ENCODE peak calls at places on chromosomes 4 and X, in six cellular contexts. H is K562, N is GM12878, L is HepG2, Q is H1, T is GM12891. J is an unnamed sample.

GRCh38 chr4:4762909-4763814 is 96.3 kb upstream of the MSX1 start:
- DNase-seq in L (no peak), T (peak), H (no peak), Q (peak), N (peak), J (peak)

GRCh38 chr4:127852661-127853060 is 28.0 kb upstream of the PLK4 start:
- DNase-seq in Q (no peak), T (no peak), L (no peak), N (no peak), H (no peak), J (no peak)

GRCh38 chr4:177455591-177455990 is 13.4 kb upstream of the AGA start:
- DNase-seq in N (no peak), Q (no peak), H (peak), T (no peak), L (no peak), J (no peak)

GRCh38 chr4:40986375-40986774 is 228.0 kb downstream of the APBB2 start:
- DNase-seq in N (no peak), Q (no peak), H (no peak), L (no peak), T (no peak), J (no peak)

GRCh38 chr4:13990596-13991589 is 363.4 kb upstream of the BOD1L1 start:
- DNase-seq in H (no peak), N (no peak), Q (no peak), L (peak), T (no peak), J (no peak)

GRCh38 chr4:107956011-107956410 is 24.7 kb downstream of the CYP2U1 start:
- DNase-seq in H (no peak), T (no peak), N (no peak), L (no peak), Q (no peak), J (no peak)

GRCh38 chrX:27380163-27380845 is 82.8 kb downstream of the PPP4R3C start:
- DNase-seq in N (no peak), T (no peak), H (no peak), L (peak), Q (no peak), J (no peak)

GRCh38 chr4:53322696-53323095 is 43.2 kb downstream of the SCFD2 start:
- DNase-seq in T (no peak), Q (no peak), H (no peak), N (no peak), L (peak), J (no peak)

GRCh38 chrX:74458738-74459137 is 37.4 kb downstream of the SLC16A2 start:
- DNase-seq in H (no peak), T (no peak), Q (no peak), N (no peak), L (no peak), J (no peak)

GRCh38 chr4:65416875-65417274 is 253.4 kb downstream of the EPHA5 start:
- DNase-seq in H (no peak), N (no peak), Q (no peak), L (no peak), T (no peak), J (no peak)

GRCh38 chrX:3549442-3549875 is 164.0 kb downstream of the PRKX start:
- DNase-seq in L (no peak), Q (no peak), H (no peak), T (no peak), N (no peak), J (no peak)

GRCh38 chrX:72621619-72622485 is 49.2 kb upstream of the HDAC8 start:
- DNase-seq in Q (no peak), L (no peak), T (no peak), H (no peak), N (peak), J (no peak)

DNA sequence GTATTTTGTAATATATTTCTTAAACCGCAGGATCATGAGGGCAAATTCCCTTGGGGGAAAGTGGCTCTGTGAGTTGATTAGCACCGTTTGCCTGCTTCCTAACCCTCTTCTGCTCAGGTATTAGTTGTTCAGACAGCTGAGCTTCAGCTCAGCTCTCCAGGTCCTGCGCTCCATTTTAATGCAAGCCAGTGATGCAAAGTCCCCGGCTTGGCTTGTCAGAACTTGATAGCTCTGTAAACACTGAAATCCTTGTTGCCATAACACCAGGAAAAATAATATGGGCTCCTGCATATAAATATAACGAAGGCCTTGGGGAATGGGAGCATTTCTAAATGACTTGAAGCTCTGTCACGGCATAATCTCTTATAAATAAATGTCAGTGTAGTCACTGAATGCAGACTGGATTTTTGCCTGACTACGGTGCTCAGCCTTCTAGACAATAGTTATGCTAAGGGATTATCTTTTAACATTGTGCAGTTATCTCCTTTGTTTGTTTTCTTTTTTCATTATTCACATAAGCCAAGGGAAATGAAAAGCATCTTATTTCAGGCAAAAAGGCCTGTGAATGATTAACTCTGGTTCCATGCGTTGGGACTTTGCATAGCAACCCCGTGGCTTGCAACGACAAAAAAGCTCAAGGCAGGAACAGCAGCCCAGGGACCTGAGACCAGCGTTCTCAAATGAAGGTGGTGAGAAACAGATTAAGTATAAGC is 253.2 kb downstream of the SPRY1 start:
- DNase-seq in L (peak), Q (no peak), T (no peak), N (no peak), H (no peak), J (no peak)
- TF ChIP-seq TAF1 in L (no peak), Q (no peak), T (no peak), N (no peak), H (no peak), J (no peak)

DNA sequence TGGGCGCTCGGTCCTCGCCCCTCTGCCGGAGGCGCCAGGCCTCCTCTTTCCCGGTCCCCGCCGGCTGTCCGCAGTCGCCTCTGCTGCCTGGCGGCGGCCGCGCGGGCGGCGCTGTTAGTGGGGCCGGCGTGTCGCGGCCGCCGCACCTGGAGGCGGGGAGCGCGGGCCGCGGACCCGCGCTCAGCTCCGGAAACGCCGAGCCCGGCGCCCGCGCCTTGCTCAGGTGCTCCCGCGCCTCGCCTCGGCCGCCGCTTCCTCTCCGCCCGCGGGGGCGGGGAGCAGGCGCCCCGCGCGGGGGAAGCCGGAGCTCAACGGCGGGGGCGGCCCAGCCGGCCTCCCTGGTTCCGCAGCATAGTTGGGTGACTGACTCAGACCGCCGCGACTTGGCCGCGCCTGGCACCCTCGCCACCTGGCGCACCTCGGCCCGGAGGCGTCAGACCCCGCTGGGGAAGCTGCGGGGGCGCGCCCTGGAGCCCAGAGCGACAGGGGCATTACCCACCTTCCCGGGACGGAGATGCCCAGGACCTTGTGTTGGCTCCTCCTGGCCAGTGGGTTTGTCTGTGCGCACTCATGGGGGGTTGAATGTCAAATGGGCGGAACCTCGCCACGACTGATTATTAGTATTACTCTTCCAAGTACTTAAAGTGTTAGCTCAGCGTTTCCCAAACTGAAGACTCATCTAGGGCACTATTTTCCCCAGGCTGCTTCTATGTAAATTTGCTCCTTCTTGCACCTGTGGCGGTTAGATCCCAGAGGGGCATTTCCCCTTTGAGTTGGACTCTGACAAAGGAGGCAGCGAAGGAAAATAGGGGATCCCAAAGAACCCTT is at the start of gene ARAP2:
- DNase-seq in L (no peak), T (peak), N (no peak), Q (peak), H (peak), J (peak)
- TF ChIP-seq POLR2A in L (no peak), T (peak), N (peak), Q (no peak), H (no peak), J (peak)

DNA sequence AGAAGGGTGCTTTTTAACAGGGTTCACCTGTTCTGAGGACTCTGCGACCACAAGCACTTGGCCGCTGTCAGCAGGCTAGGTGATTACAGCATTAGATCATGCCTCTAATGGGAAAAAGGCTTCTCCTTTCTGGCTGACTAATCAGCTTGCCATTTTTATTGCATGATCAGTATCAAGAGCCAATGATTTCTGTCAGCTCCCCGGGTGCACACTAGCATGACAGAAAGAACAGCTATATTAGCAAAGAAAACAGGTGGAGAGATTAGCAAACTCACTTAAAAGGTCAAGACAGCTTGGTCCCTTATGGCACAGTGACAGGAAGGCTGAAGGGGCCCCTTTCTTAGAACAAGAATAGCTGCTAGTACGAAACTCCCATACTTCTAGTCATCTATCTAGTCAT is 170.0 kb downstream of the SMIM20 start:
- DNase-seq in Q (no peak), N (peak), H (no peak), L (no peak), T (no peak), J (no peak)
- TF ChIP-seq POLR2AphosphoS5 in Q (no peak), N (no peak), H (no peak), L (no peak), T (no peak), J (no peak)

DNA sequence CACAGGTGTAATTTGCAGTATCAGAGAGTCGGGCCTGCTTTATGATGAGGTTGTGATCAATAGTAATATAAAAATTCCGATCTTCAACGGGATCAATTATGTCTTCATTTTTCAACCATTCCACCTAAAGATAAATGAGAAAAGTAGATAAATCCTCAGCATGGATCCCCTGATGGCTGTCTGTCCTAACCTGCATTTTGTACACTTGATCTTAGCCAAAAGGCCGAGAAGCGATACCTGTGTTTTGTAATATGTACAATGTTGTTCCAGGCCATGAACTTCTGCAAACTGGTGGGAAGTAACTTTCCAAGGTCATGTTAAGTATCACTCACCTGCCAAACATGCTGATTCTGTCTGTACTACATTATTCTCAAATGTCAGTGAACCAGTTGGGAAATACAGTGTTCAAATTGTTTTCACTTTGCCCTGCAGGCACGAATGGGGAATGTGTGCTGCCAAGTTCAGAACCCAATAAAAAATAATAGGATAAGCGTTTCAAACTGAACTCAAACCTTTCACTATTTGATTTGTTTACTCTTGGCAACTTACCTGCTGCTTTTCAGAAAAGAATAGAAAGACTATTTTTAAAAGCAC is 298.1 kb downstream of the UNC5C start:
- DNase-seq in T (no peak), N (no peak), H (no peak), Q (no peak), L (no peak), J (no peak)
- TF ChIP-seq TAF1 in T (no peak), N (no peak), H (no peak), Q (no peak), L (no peak), J (no peak)

GRCh38 chr4:87978656-87979055 is 3.1 kb downstream of the SPP1 start:
- DNase-seq in N (no peak), H (peak), T (no peak), L (no peak), Q (no peak), J (no peak)

GRCh38 chr4:87977521-87978278 is 2.2 kb downstream of the SPP1 start:
- DNase-seq in T (no peak), L (no peak), Q (no peak), H (no peak), N (no peak), J (no peak)

GRCh38 chr4:87973283-87974169 is 2.0 kb upstream of the SPP1 start:
- DNase-seq in Q (peak), L (peak), H (peak), T (no peak), N (no peak), J (no peak)

GRCh38 chr4:87974856-87975462 is 555 bp upstream of the SPP1 start:
- DNase-seq in N (no peak), H (no peak), Q (no peak), T (no peak), L (peak), J (no peak)

GRCh38 chr4:87975466-87975865 is at the start of gene SPP1:
- DNase-seq in T (no peak), Q (no peak), H (no peak), N (no peak), L (peak), J (no peak)
- TF ChIP-seq POLR2A in T (no peak), Q (no peak), H (no peak), N (no peak), L (peak), J (no peak)

DNA sequence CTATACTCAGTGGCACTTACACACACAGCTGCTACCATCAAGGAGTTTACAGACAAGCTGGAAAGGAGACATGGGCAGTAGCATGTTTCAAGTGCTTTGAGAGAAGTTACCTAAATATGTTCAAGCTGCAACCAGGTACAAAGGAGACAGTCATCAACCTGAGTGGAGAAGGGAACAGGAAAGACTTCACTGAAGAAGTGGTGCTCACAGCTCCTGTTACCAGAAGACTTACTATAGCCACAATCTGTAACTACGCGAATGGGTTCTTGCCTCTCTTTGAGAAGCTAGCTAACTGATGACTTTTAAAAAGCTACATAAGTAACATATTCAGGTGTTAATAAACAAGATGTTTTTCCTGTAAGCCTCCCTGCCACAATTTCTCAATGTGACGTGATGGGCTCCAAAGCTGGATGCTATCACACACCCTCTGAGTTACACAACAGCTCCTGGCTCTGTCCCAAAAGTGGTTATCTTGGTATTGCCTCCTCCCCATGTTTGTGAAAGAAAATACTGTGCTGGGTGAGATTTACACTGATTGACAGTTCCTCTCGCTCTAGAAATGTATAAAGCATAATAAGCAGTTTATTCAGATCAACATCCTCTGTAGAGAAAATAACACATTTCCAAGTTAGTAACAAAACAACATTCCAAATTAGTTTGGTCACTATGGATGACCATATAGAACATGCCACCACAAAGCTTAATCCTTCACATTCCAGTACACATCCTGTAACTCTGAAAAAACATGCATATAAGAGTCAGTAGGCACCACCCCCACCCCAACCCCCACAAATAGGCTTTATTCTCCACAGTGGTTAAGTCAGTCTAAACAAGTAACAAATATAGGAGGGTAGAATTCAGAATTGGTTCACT is 81.8 kb downstream of the FRYL start:
- DNase-seq in N (no peak), T (no peak), H (peak), L (peak), Q (no peak), J (no peak)
- TF ChIP-seq POLR2AphosphoS5 in N (no peak), T (no peak), H (peak), L (no peak), Q (no peak), J (no peak)

GRCh38 chrX:12997898-12998687 is 23.2 kb downstream of the TMSB4X start:
- DNase-seq in L (no peak), T (no peak), H (no peak), Q (no peak), N (no peak), J (no peak)
- TF ChIP-seq TAF1 in L (no peak), T (no peak), H (no peak), Q (no peak), N (no peak), J (no peak)

GRCh38 chr4:106365613-106366012 is 3.0 kb downstream of the GIMD1 start:
- DNase-seq in H (no peak), L (peak), Q (no peak), N (no peak), T (no peak), J (no peak)
- TF ChIP-seq POLR2A in H (no peak), L (no peak), Q (no peak), N (no peak), T (no peak), J (no peak)

GRCh38 chr4:140158234-140159030 is 4.4 kb upstream of the MAML3 start:
- DNase-seq in H (no peak), T (no peak), Q (no peak), N (no peak), L (no peak), J (no peak)
- TF ChIP-seq POLR2AphosphoS5 in H (no peak), T (no peak), Q (no peak), N (no peak), L (no peak), J (no peak)

J was measured in GM12892.